ENCODE peak calls at places on chromosomes 7 and 10, in ten cellular contexts. V is right lobe of liver; B is AG04450; X is left lung; M is foreskin keratinocyte; Z is stomach; F is suprapubic skin; N is CD8-positive, alpha-beta T cell; D is neuronal stem cell; P is HCT116. W is an unnamed sample.
A peak's percentile ranks its signal among the peaks of the same experiment; 100 is the strongest.

GRCh38 chr10:90319188-90319914 is 538.5 kb downstream of the HTR7 start:
- DNase-seq in V (no peak), Z (no peak), M (peak; percentile 72), P (peak; percentile 96), B (peak; percentile 62), N (no peak), F (no peak), D (peak; percentile 37), X (no peak), W (peak; percentile 8)

GRCh38 chr7:32259917-32260596 is 189.8 kb upstream of the PDE1C start:
- DNase-seq in P (no peak), M (no peak), B (no peak), F (no peak), N (no peak), V (no peak), D (no peak), Z (no peak), X (no peak), W (no peak)

GRCh38 chr7:69419928-69420327 is 178.3 kb upstream of the AUTS2 start:
- DNase-seq in N (no peak), D (no peak), P (no peak), B (no peak), M (no peak), Z (no peak), X (no peak), F (no peak), V (no peak), W (no peak)

GRCh38 chr10:69242037-69242843 is 22.1 kb downstream of the HKDC1 start:
- DNase-seq in B (no peak), F (no peak), Z (no peak), P (no peak), D (no peak), M (no peak), V (no peak), X (no peak), N (no peak), W (peak; percentile 39)

GRCh38 chr7:20340839-20341238 is 10.1 kb downstream of the ITGB8 start:
- DNase-seq in X (no peak), F (no peak), B (no peak), P (peak; percentile 82), N (no peak), Z (peak; percentile 26), V (no peak), D (peak; percentile 41), M (peak; percentile 92), W (no peak)

GRCh38 chr10:116470768-116471415 is 43.2 kb downstream of the PNLIPRP3 start:
- DNase-seq in P (peak; percentile 33), X (no peak), D (peak; percentile 8), V (peak; percentile 35), N (no peak), B (no peak), M (peak; percentile 35), F (no peak), Z (no peak), W (no peak)

GRCh38 chr7:124085168-124085567 is 52.3 kb upstream of the TMEM229A start:
- DNase-seq in P (no peak), N (no peak), B (no peak), V (peak; percentile 18), F (no peak), Z (peak; percentile 95), X (no peak), D (no peak), M (no peak), W (peak; percentile 93)

GRCh38 chr10:413662-414071 is 275.8 kb downstream of the DIP2C start:
- DNase-seq in F (no peak), X (no peak), P (no peak), B (no peak), N (no peak), V (no peak), Z (no peak), D (no peak), M (no peak), W (no peak)

GRCh38 chr10:46084321-46085165 is 38.5 kb upstream of the MSMB start:
- DNase-seq in Z (no peak), D (no peak), X (no peak), F (peak; percentile 40), N (no peak), V (no peak), B (no peak), M (no peak), P (no peak), W (no peak)

GRCh38 chr10:59991661-59992060 is 85.3 kb upstream of the CCDC6 start:
- DNase-seq in N (no peak), F (no peak), Z (peak; percentile 41), P (peak; percentile 56), B (no peak), M (peak; percentile 89), V (no peak), D (no peak), X (peak; percentile 73), W (peak; percentile 60)

GRCh38 chr7:157651366-157652160 is 314.8 kb downstream of the DNAJB6 start:
- DNase-seq in B (no peak), N (no peak), V (no peak), X (no peak), M (no peak), P (no peak), D (no peak), F (no peak), Z (no peak), W (no peak)

GRCh38 chr7:77439572-77439971 is 23.4 kb upstream of the GSAP start:
- DNase-seq in Z (peak; percentile 49), V (peak; percentile 48), N (no peak), B (no peak), X (peak; percentile 58), P (no peak), M (no peak), D (no peak), F (no peak), W (peak; percentile 34)

GRCh38 chr7:142890838-142891485 is 5.4 kb upstream of the TRPV6 start:
- DNase-seq in X (no peak), F (peak; percentile 26), D (no peak), P (no peak), V (no peak), Z (no peak), N (peak; percentile 35), B (no peak), M (no peak), W (no peak)

GRCh38 chr7:24917510-24918239 is 62.3 kb downstream of the OSBPL3 start:
- DNase-seq in M (peak; percentile 69), V (no peak), X (no peak), B (peak; percentile 58), F (no peak), P (no peak), Z (no peak), D (no peak), N (no peak), W (peak; percentile 67)

DNA sequence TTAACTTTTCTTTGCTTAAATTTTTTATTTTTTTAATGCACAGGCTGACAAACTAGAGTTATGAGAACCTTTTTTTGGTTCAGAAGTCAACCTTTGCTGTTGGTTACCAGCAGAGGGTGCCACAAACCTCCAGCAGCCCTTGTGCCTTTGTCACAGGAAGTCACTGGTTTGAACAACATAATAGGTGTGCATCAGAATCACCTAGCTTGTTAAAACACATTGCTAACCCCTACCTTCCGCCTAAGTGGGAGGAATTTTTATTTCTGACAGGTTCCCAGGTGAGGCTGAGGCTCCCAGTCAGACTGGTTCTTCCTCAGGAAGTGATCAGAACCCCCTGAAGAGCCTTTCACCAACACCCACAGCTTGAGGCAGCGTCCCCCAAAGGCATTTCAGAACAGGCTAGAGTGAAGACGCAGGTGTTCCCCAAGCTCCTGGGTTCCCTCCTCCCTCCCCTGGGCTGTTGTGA is 22.6 kb upstream of the VDAC2 start:
- DNase-seq in N (peak; percentile 76), Z (peak; percentile 64), F (peak; percentile 76), M (peak; percentile 87), X (peak; percentile 40), D (no peak), B (no peak), P (peak; percentile 52), V (peak; percentile 38), W (peak; percentile 73)
- H3K27ac ChIP-seq in N (peak overlapping the region; percentile 48), Z (peak overlapping the region; percentile 19), F (peak overlapping the region; percentile 56), M (no peak overlapping the region), X (no peak overlapping the region), D (no peak overlapping the region), B (no peak overlapping the region), P (no peak overlapping the region), V (no peak overlapping the region), W (no peak overlapping the region)

GRCh38 chr7:111364413-111364812 is 197.9 kb downstream of the IMMP2L start:
- DNase-seq in N (no peak), B (peak; percentile 42), D (no peak), X (no peak), M (peak; percentile 86), F (no peak), Z (no peak), V (no peak), P (no peak), W (peak; percentile 8)
- H3K27ac ChIP-seq in N (no peak overlapping the region), B (no peak overlapping the region), D (no peak overlapping the region), X (no peak overlapping the region), M (peak overlapping the region; percentile 57), F (peak overlapping the region; percentile 52), Z (no peak overlapping the region), V (no peak overlapping the region), P (no peak overlapping the region), W (no peak overlapping the region)

GRCh38 chr10:14371616-14372015 is 40.9 kb upstream of the FRMD4A start:
- DNase-seq in P (no peak), B (no peak), X (no peak), V (no peak), Z (no peak), M (no peak), N (no peak), D (no peak), F (no peak), W (no peak)
- H3K27ac ChIP-seq in P (no peak overlapping the region), B (no peak overlapping the region), X (no peak overlapping the region), V (no peak overlapping the region), Z (no peak overlapping the region), M (no peak overlapping the region), N (no peak overlapping the region), D (no peak overlapping the region), F (no peak overlapping the region), W (no peak overlapping the region)

DNA sequence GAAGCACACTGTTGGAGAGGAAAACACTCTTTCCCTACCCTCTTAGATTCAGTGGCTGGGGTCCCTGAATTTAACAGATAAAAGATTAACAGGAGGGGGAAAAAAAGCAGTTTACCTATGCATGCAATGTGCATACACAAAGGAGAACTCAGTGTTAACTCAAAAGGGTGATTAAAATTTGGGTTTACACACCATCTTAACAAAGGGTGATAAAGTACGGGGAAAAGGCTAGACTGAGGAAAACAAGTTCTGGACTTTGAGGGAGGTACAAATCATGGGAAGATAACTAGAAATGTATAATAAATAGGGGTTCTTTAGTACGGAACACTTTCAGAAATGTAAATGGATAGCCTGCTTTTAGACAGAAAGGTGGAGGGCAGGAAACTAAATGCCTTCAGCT is 83.1 kb downstream of the SRPK2 start:
- DNase-seq in M (no peak), B (no peak), P (no peak), D (no peak), Z (no peak), X (no peak), V (no peak), F (no peak), N (no peak), W (no peak)
- H3K27ac ChIP-seq in M (no peak overlapping the region), B (no peak overlapping the region), P (no peak overlapping the region), D (no peak overlapping the region), Z (no peak overlapping the region), X (no peak overlapping the region), V (no peak overlapping the region), F (no peak overlapping the region), N (no peak overlapping the region), W (no peak overlapping the region)

W was measured in cardiac muscle cell.